ENCODE peak calls at places on chromosomes 3 and 15, in nine cellular contexts. One of them, this sample, is unnamed.

GRCh38 chr3:160649596-160649995 is 27.4 kb upstream of the ARL14 start:
- DNase-seq in adipocyte: no peak
- DNase-seq in GM23338: no peak
- DNase-seq in pancreas: no peak
- DNase-seq in cardiac muscle cell: no peak
- DNase-seq in mucosa of descending colon: no peak
- DNase-seq in IMR-90: no peak
- DNase-seq in colonic mucosa: no peak
- DNase-seq in endodermal cell: no peak
- DNase-seq in this sample: peak

GRCh38 chr15:28994830-28995180 is 109.0 kb downstream of the APBA2 start:
- DNase-seq in GM23338: no peak
- DNase-seq in IMR-90: no peak
- DNase-seq in pancreas: no peak
- DNase-seq in adipocyte: no peak
- DNase-seq in mucosa of descending colon: no peak
- DNase-seq in cardiac muscle cell: no peak
- DNase-seq in endodermal cell: no peak
- DNase-seq in colonic mucosa: no peak
- DNase-seq in this sample: no peak

GRCh38 chr3:129432036-129432435 is 3.6 kb upstream of the EFCAB12 start:
- DNase-seq in IMR-90: no peak
- DNase-seq in endodermal cell: no peak
- DNase-seq in adipocyte: no peak
- DNase-seq in cardiac muscle cell: peak
- DNase-seq in colonic mucosa: no peak
- DNase-seq in pancreas: no peak
- DNase-seq in GM23338: no peak
- DNase-seq in mucosa of descending colon: no peak
- DNase-seq in this sample: no peak

GRCh38 chr15:101613130-101614000 is 38.8 kb downstream of the TM2D3 start:
- DNase-seq in adipocyte: no peak
- DNase-seq in mucosa of descending colon: peak
- DNase-seq in colonic mucosa: peak
- DNase-seq in IMR-90: peak
- DNase-seq in pancreas: peak
- DNase-seq in cardiac muscle cell: peak
- DNase-seq in endodermal cell: no peak
- DNase-seq in GM23338: no peak
- DNase-seq in this sample: no peak

GRCh38 chr3:40451551-40451950 is 5.6 kb upstream of the RPL14 start:
- DNase-seq in pancreas: no peak
- DNase-seq in colonic mucosa: no peak
- DNase-seq in cardiac muscle cell: no peak
- DNase-seq in GM23338: no peak
- DNase-seq in IMR-90: no peak
- DNase-seq in adipocyte: peak
- DNase-seq in endodermal cell: no peak
- DNase-seq in mucosa of descending colon: no peak
- DNase-seq in this sample: no peak

GRCh38 chr3:150495149-150495548 is 51.1 kb downstream of the SERP1 start:
- DNase-seq in GM23338: no peak
- DNase-seq in cardiac muscle cell: no peak
- DNase-seq in adipocyte: peak
- DNase-seq in mucosa of descending colon: no peak
- DNase-seq in pancreas: no peak
- DNase-seq in endodermal cell: no peak
- DNase-seq in colonic mucosa: no peak
- DNase-seq in IMR-90: peak
- DNase-seq in this sample: no peak

GRCh38 chr3:55486857-55487375 is at the start of gene WNT5A:
- DNase-seq in cardiac muscle cell: peak
- DNase-seq in adipocyte: peak
- DNase-seq in endodermal cell: peak
- DNase-seq in pancreas: peak
- DNase-seq in mucosa of descending colon: peak
- DNase-seq in colonic mucosa: peak
- DNase-seq in GM23338: peak
- DNase-seq in IMR-90: no peak
- DNase-seq in this sample: peak

GRCh38 chr15:69526696-69527095 is 74.1 kb downstream of the RPLP1 start:
- DNase-seq in IMR-90: no peak
- DNase-seq in endodermal cell: peak
- DNase-seq in mucosa of descending colon: no peak
- DNase-seq in adipocyte: no peak
- DNase-seq in colonic mucosa: no peak
- DNase-seq in pancreas: no peak
- DNase-seq in cardiac muscle cell: no peak
- DNase-seq in GM23338: no peak
- DNase-seq in this sample: no peak

GRCh38 chr15:43330780-43331086 is 360 bp upstream of the LCMT2 start:
- DNase-seq in pancreas: no peak
- DNase-seq in mucosa of descending colon: no peak
- DNase-seq in endodermal cell: no peak
- DNase-seq in cardiac muscle cell: no peak
- DNase-seq in adipocyte: no peak
- DNase-seq in colonic mucosa: no peak
- DNase-seq in IMR-90: no peak
- DNase-seq in GM23338: no peak
- DNase-seq in this sample: no peak

GRCh38 chr3:194801378-194802124 is 115.9 kb downstream of the FAM43A start:
- DNase-seq in pancreas: no peak
- DNase-seq in endodermal cell: peak
- DNase-seq in adipocyte: no peak
- DNase-seq in GM23338: no peak
- DNase-seq in cardiac muscle cell: no peak
- DNase-seq in IMR-90: no peak
- DNase-seq in colonic mucosa: no peak
- DNase-seq in mucosa of descending colon: no peak
- DNase-seq in this sample: no peak

GRCh38 chr3:67031986-67032385 is 33.9 kb downstream of the KBTBD8 start:
- DNase-seq in cardiac muscle cell: no peak
- DNase-seq in IMR-90: no peak
- DNase-seq in pancreas: no peak
- DNase-seq in mucosa of descending colon: no peak
- DNase-seq in GM23338: no peak
- DNase-seq in adipocyte: no peak
- DNase-seq in endodermal cell: no peak
- DNase-seq in colonic mucosa: no peak
- DNase-seq in this sample: no peak

GRCh38 chr3:136994772-136995516 is 37.2 kb downstream of the IL20RB start:
- DNase-seq in endodermal cell: no peak
- DNase-seq in adipocyte: peak
- DNase-seq in pancreas: peak
- DNase-seq in mucosa of descending colon: peak
- DNase-seq in IMR-90: peak
- DNase-seq in GM23338: no peak
- DNase-seq in colonic mucosa: peak
- DNase-seq in cardiac muscle cell: peak
- DNase-seq in this sample: peak

GRCh38 chr15:83320831-83321230 is 36.4 kb upstream of the BNC1 start:
- DNase-seq in colonic mucosa: no peak
- DNase-seq in endodermal cell: no peak
- DNase-seq in cardiac muscle cell: peak
- DNase-seq in mucosa of descending colon: no peak
- DNase-seq in pancreas: no peak
- DNase-seq in IMR-90: no peak
- DNase-seq in adipocyte: no peak
- DNase-seq in GM23338: no peak
- DNase-seq in this sample: peak

GRCh38 chr3:177983341-177983740 is 552.9 kb upstream of the KCNMB2 start:
- DNase-seq in IMR-90: no peak
- DNase-seq in GM23338: no peak
- DNase-seq in endodermal cell: no peak
- DNase-seq in mucosa of descending colon: no peak
- DNase-seq in colonic mucosa: no peak
- DNase-seq in pancreas: no peak
- DNase-seq in cardiac muscle cell: no peak
- DNase-seq in adipocyte: no peak
- DNase-seq in this sample: peak

GRCh38 chr3:11542551-11542950 is 101.2 kb downstream of the VGLL4 start:
- DNase-seq in pancreas: no peak
- DNase-seq in cardiac muscle cell: no peak
- DNase-seq in adipocyte: no peak
- DNase-seq in GM23338: no peak
- DNase-seq in colonic mucosa: no peak
- DNase-seq in endodermal cell: no peak
- DNase-seq in IMR-90: no peak
- DNase-seq in mucosa of descending colon: no peak
- DNase-seq in this sample: no peak

GRCh38 chr15:91116379-91117067 is 16.5 kb downstream of the SV2B start:
- DNase-seq in cardiac muscle cell: peak
- DNase-seq in colonic mucosa: no peak
- DNase-seq in mucosa of descending colon: no peak
- DNase-seq in GM23338: no peak
- DNase-seq in adipocyte: no peak
- DNase-seq in pancreas: peak
- DNase-seq in IMR-90: no peak
- DNase-seq in endodermal cell: peak
- DNase-seq in this sample: no peak

GRCh38 chr3:55524565-55525244 is 37.6 kb upstream of the WNT5A start:
- DNase-seq in IMR-90: peak
- DNase-seq in cardiac muscle cell: peak
- DNase-seq in endodermal cell: no peak
- DNase-seq in GM23338: no peak
- DNase-seq in adipocyte: peak
- DNase-seq in mucosa of descending colon: no peak
- DNase-seq in colonic mucosa: no peak
- DNase-seq in pancreas: no peak
- DNase-seq in this sample: peak

GRCh38 chr15:33201376-33202189 is 7.1 kb upstream of the FMN1 start:
- DNase-seq in colonic mucosa: peak
- DNase-seq in IMR-90: peak
- DNase-seq in endodermal cell: peak
- DNase-seq in pancreas: peak
- DNase-seq in cardiac muscle cell: peak
- DNase-seq in adipocyte: peak
- DNase-seq in GM23338: peak
- DNase-seq in mucosa of descending colon: peak
- DNase-seq in this sample: peak

GRCh38 chr3:47441796-47442551 is 33.8 kb downstream of the SCAP start:
- DNase-seq in adipocyte: no peak
- DNase-seq in IMR-90: no peak
- DNase-seq in cardiac muscle cell: no peak
- DNase-seq in colonic mucosa: peak
- DNase-seq in endodermal cell: no peak
- DNase-seq in GM23338: no peak
- DNase-seq in mucosa of descending colon: no peak
- DNase-seq in pancreas: no peak
- DNase-seq in this sample: peak

GRCh38 chr3:44648564-44649229 is at the start of gene ZNF35:
- DNase-seq in endodermal cell: peak
- DNase-seq in adipocyte: peak
- DNase-seq in GM23338: peak
- DNase-seq in IMR-90: peak
- DNase-seq in pancreas: peak
- DNase-seq in colonic mucosa: peak
- DNase-seq in mucosa of descending colon: peak
- DNase-seq in cardiac muscle cell: peak
- DNase-seq in this sample: peak

GRCh38 chr3:52236424-52236886 is 2.5 kb downstream of the TWF2 start:
- DNase-seq in IMR-90: no peak
- DNase-seq in cardiac muscle cell: no peak
- DNase-seq in pancreas: no peak
- DNase-seq in mucosa of descending colon: peak
- DNase-seq in colonic mucosa: no peak
- DNase-seq in adipocyte: no peak
- DNase-seq in endodermal cell: no peak
- DNase-seq in GM23338: no peak
- DNase-seq in this sample: no peak
- H3K4me3 ChIP-seq in IMR-90: no peak
- H3K4me3 ChIP-seq in cardiac muscle cell: no peak
- H3K4me3 ChIP-seq in pancreas: no peak
- H3K4me3 ChIP-seq in mucosa of descending colon: no peak
- H3K4me3 ChIP-seq in colonic mucosa: no peak
- H3K4me3 ChIP-seq in adipocyte: peak
- H3K4me3 ChIP-seq in endodermal cell: no peak
- H3K4me3 ChIP-seq in GM23338: peak
- H3K4me3 ChIP-seq in this sample: no peak

DNA sequence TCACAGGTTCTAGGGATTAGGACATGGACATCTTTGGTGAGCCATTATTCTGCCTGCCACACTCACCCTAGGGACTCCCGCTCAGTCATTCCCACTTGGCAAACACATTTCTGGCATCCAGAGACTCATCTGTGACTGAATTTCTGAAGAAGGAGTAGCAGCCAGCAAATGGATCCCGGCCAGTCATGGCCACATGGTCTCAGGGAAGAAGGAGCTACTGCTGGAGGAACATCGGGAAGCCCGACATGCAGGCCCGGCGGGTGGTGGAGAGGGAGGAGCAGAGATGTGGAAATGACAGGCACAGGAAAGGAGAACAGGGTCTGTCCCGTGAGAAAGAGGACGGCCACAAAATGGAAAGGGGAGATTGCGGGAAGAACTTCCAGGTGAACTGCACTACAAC is 65.4 kb downstream of the SEMA5B start:
- DNase-seq in pancreas: no peak
- DNase-seq in colonic mucosa: no peak
- DNase-seq in GM23338: no peak
- DNase-seq in endodermal cell: peak
- DNase-seq in cardiac muscle cell: no peak
- DNase-seq in adipocyte: no peak
- DNase-seq in mucosa of descending colon: no peak
- DNase-seq in IMR-90: no peak
- DNase-seq in this sample: peak
- H3K4me3 ChIP-seq in pancreas: no peak
- H3K4me3 ChIP-seq in colonic mucosa: no peak
- H3K4me3 ChIP-seq in GM23338: no peak
- H3K4me3 ChIP-seq in endodermal cell: no peak
- H3K4me3 ChIP-seq in cardiac muscle cell: no peak
- H3K4me3 ChIP-seq in adipocyte: no peak
- H3K4me3 ChIP-seq in mucosa of descending colon: no peak
- H3K4me3 ChIP-seq in IMR-90: no peak
- H3K4me3 ChIP-seq in this sample: no peak

DNA sequence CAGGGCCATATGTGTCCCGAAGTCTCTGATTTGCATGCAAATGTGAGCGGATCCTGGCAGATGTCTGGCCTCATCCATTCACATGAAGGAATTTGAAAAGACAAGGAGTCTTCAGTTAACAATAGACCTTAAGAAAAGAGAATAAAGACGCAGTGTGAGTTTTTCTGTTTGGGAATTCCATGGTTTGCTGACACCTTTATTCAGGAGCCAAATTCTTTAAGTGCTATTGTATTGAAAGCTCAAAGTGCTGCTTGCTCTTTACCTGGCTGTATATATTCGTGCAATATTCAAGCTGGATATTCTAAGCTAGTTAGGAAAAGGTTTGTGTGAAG is 2.2 kb downstream of the LRRN1 start:
- DNase-seq in GM23338: peak
- DNase-seq in adipocyte: no peak
- DNase-seq in colonic mucosa: no peak
- DNase-seq in IMR-90: no peak
- DNase-seq in cardiac muscle cell: no peak
- DNase-seq in mucosa of descending colon: no peak
- DNase-seq in endodermal cell: peak
- DNase-seq in pancreas: no peak
- DNase-seq in this sample: no peak
- H3K4me3 ChIP-seq in GM23338: peak
- H3K4me3 ChIP-seq in adipocyte: no peak
- H3K4me3 ChIP-seq in colonic mucosa: no peak
- H3K4me3 ChIP-seq in IMR-90: no peak
- H3K4me3 ChIP-seq in cardiac muscle cell: peak
- H3K4me3 ChIP-seq in mucosa of descending colon: no peak
- H3K4me3 ChIP-seq in endodermal cell: peak
- H3K4me3 ChIP-seq in pancreas: no peak
- H3K4me3 ChIP-seq in this sample: no peak

GRCh38 chr3:185195652-185196051 is 42.8 kb upstream of the C3orf70 start:
- DNase-seq in mucosa of descending colon: no peak
- DNase-seq in endodermal cell: no peak
- DNase-seq in cardiac muscle cell: no peak
- DNase-seq in colonic mucosa: no peak
- DNase-seq in pancreas: no peak
- DNase-seq in IMR-90: no peak
- DNase-seq in adipocyte: no peak
- DNase-seq in GM23338: no peak
- DNase-seq in this sample: no peak
- H3K4me3 ChIP-seq in mucosa of descending colon: no peak
- H3K4me3 ChIP-seq in endodermal cell: no peak
- H3K4me3 ChIP-seq in cardiac muscle cell: no peak
- H3K4me3 ChIP-seq in colonic mucosa: no peak
- H3K4me3 ChIP-seq in pancreas: no peak
- H3K4me3 ChIP-seq in IMR-90: no peak
- H3K4me3 ChIP-seq in adipocyte: no peak
- H3K4me3 ChIP-seq in GM23338: no peak
- H3K4me3 ChIP-seq in this sample: no peak

This sample was measured in AG10803.